ENCODE peak calls at places on chromosomes 1 and 21, in four cellular contexts. One of them, this sample, is unnamed. For H3K4me1, the result is how much of the 10 kb centered on the place peaks cover.

GRCh38 chr1:205270764-205271163 is 43.0 kb downstream of the TMCC2 start:
- DNase-seq in psoas muscle: no peak
- DNase-seq in neural progenitor cell: no peak
- DNase-seq in cardiac muscle cell: no peak
- DNase-seq in this sample: no peak

GRCh38 chr1:233005703-233006102 is 55.3 kb downstream of the NTPCR start:
- DNase-seq in psoas muscle: no peak
- DNase-seq in neural progenitor cell: no peak
- DNase-seq in cardiac muscle cell: peak
- DNase-seq in this sample: no peak

GRCh38 chr21:28294046-28294445 is 698.6 kb downstream of the LTN1 start:
- DNase-seq in cardiac muscle cell: peak
- DNase-seq in psoas muscle: no peak
- DNase-seq in neural progenitor cell: no peak
- DNase-seq in this sample: no peak

GRCh38 chr1:221632072-221632471 is 109.8 kb downstream of the DUSP10 start:
- DNase-seq in psoas muscle: no peak
- DNase-seq in cardiac muscle cell: no peak
- DNase-seq in neural progenitor cell: no peak
- DNase-seq in this sample: no peak

GRCh38 chr1:111272081-111272480 is 18.6 kb upstream of the CHIA start:
- DNase-seq in cardiac muscle cell: no peak
- DNase-seq in psoas muscle: no peak
- DNase-seq in neural progenitor cell: peak
- DNase-seq in this sample: no peak

GRCh38 chr1:235013512-235013911 is 115.1 kb downstream of the TOMM20 start:
- DNase-seq in neural progenitor cell: no peak
- DNase-seq in psoas muscle: no peak
- DNase-seq in cardiac muscle cell: no peak
- DNase-seq in this sample: peak

GRCh38 chr1:205351984-205352713 is 4.6 kb downstream of the KLHDC8A start:
- DNase-seq in psoas muscle: no peak
- DNase-seq in neural progenitor cell: peak
- DNase-seq in cardiac muscle cell: peak
- DNase-seq in this sample: no peak

GRCh38 chr1:16215882-16216753 is 3.7 kb upstream of the ARHGEF19 start:
- DNase-seq in cardiac muscle cell: peak
- DNase-seq in neural progenitor cell: peak
- DNase-seq in psoas muscle: peak
- DNase-seq in this sample: peak

GRCh38 chr1:40653851-40654537 is 11.5 kb downstream of the RIMS3 start:
- DNase-seq in cardiac muscle cell: peak
- DNase-seq in neural progenitor cell: peak
- DNase-seq in psoas muscle: no peak
- DNase-seq in this sample: no peak

GRCh38 chr1:202343652-202344349 is 2.1 kb upstream of the UBE2T start:
- DNase-seq in psoas muscle: no peak
- DNase-seq in cardiac muscle cell: peak
- DNase-seq in neural progenitor cell: peak
- DNase-seq in this sample: no peak

GRCh38 chr1:185934476-185935189 is 200.4 kb downstream of the HMCN1 start:
- DNase-seq in psoas muscle: no peak
- DNase-seq in cardiac muscle cell: peak
- DNase-seq in neural progenitor cell: no peak
- DNase-seq in this sample: no peak

GRCh38 chr1:226628624-226629155 is 80.1 kb downstream of the STUM start:
- DNase-seq in cardiac muscle cell: no peak
- DNase-seq in neural progenitor cell: no peak
- DNase-seq in psoas muscle: no peak
- DNase-seq in this sample: no peak

GRCh38 chr1:67953301-67953700 is 97.1 kb downstream of the DIRAS3 start:
- DNase-seq in cardiac muscle cell: peak
- DNase-seq in neural progenitor cell: no peak
- DNase-seq in psoas muscle: no peak
- DNase-seq in this sample: no peak

GRCh38 chr21:33976980-33977720 is 61.5 kb upstream of the ATP5PO start:
- DNase-seq in psoas muscle: no peak
- DNase-seq in neural progenitor cell: no peak
- DNase-seq in cardiac muscle cell: no peak
- DNase-seq in this sample: no peak
- H3K27ac ChIP-seq in psoas muscle: peak
- H3K27ac ChIP-seq in neural progenitor cell: no peak
- H3K27ac ChIP-seq in cardiac muscle cell: peak
- H3K27ac ChIP-seq in this sample: no peak

DNA sequence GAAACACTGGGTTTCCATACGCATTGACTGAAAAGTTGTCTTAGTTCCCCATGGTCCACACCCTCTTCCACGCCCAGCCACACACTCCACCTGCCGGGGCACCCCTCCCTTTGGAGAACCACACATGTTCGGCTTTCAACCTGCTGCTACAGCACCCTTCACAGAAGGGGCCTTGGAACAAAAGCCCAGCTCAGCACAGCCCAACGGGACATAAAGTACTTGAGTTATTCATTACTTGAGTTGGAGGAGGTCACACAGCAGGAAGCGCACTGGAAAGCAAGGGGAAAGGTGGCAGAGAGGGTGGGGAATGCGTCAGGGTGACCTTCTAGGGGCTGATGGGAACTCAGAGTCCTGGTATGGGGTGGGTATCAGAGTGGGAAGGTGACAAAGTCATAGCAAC is 3.0 kb upstream of the ATP1B1 start:
- DNase-seq in psoas muscle: no peak
- DNase-seq in cardiac muscle cell: no peak
- DNase-seq in neural progenitor cell: no peak
- DNase-seq in this sample: no peak
- H3K4me1 ChIP-seq in psoas muscle: under half
- H3K4me1 ChIP-seq in cardiac muscle cell: under half
- H3K4me1 ChIP-seq in neural progenitor cell: under half
- H3K4me1 ChIP-seq in this sample: under half

DNA sequence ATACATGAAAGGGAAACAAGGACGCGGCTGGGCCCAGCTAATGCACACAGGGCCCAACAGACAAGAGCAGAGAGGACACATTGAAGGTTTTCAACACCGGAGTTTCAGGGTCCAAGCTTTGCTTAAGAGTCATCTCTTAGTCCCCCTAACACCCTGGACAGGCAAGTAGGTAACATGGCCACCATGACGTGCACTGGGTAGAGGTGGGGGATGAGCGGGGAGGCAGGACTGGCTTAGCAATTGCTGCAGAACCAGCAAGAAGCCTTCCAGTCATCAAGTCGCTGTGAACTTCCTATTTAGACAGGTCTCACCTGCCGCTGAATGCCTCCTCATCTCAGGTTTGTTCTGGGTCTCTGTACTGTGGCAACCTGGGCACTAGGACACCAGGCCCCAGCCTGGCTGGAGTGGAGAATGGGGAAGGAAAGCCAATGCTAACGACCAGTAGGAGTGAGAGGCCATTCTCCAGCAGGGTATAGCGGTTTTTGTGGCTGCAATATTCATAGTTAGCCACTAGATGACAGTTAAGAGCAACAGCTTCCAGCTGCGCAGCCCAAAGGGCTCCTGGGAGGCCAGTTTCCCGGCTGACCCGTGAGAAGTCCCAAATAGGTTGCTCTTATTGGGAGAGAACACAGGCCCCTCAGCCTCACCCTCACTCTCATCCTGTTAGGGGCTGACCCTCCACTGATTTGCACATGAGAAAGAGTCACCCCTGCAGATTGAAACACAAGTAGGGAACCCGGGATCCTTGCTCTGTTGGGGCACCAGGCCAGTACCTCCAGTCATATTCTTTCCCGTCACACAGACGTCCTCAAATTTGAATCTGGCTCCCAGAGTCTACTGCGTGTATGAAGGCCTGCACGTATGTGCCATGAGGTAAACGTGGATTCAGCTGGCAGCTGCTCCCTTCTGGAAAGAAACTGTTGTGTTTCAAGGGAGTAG is 6.0 kb upstream of the PIGC start:
- DNase-seq in cardiac muscle cell: peak
- DNase-seq in neural progenitor cell: peak
- DNase-seq in psoas muscle: peak
- DNase-seq in this sample: peak
- H3K27ac ChIP-seq in cardiac muscle cell: peak
- H3K27ac ChIP-seq in neural progenitor cell: no peak
- H3K27ac ChIP-seq in psoas muscle: no peak
- H3K27ac ChIP-seq in this sample: peak

GRCh38 chr1:113434081-113434873 is 44.0 kb downstream of the MAGI3 start:
- DNase-seq in psoas muscle: no peak
- DNase-seq in cardiac muscle cell: no peak
- DNase-seq in neural progenitor cell: no peak
- DNase-seq in this sample: no peak
- H3K4me1 ChIP-seq in psoas muscle: under half
- H3K4me1 ChIP-seq in cardiac muscle cell: under half
- H3K4me1 ChIP-seq in neural progenitor cell: under half
- H3K4me1 ChIP-seq in this sample: under half

GRCh38 chr21:33259428-33259827 is 6.7 kb upstream of the IL10RB start:
- DNase-seq in psoas muscle: no peak
- DNase-seq in cardiac muscle cell: no peak
- DNase-seq in neural progenitor cell: no peak
- DNase-seq in this sample: no peak
- H3K27ac ChIP-seq in psoas muscle: no peak
- H3K27ac ChIP-seq in cardiac muscle cell: no peak
- H3K27ac ChIP-seq in neural progenitor cell: no peak
- H3K27ac ChIP-seq in this sample: no peak

DNA sequence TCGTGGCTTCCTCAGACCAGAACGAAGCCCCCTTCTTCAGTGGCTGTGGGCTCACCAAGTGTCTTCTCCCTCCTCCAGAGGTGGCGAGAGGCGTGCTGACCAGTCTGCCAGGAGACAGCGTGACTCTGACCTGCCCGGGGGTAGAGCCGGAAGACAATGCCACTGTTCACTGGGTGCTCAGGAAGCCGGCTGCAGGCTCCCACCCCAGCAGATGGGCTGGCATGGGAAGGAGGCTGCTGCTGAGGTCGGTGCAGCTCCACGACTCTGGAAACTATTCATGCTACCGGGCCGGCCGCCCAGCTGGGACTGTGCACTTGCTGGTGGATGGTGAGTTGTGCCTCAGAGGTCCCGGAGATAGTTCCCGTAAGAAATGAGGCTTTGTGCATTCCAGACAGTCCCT is 24.0 kb downstream of the IL6R start:
- DNase-seq in cardiac muscle cell: no peak
- DNase-seq in neural progenitor cell: no peak
- DNase-seq in psoas muscle: no peak
- DNase-seq in this sample: no peak
- H3K4me1 ChIP-seq in cardiac muscle cell: under half
- H3K4me1 ChIP-seq in neural progenitor cell: under half
- H3K4me1 ChIP-seq in psoas muscle: half or more
- H3K4me1 ChIP-seq in this sample: half or more

DNA sequence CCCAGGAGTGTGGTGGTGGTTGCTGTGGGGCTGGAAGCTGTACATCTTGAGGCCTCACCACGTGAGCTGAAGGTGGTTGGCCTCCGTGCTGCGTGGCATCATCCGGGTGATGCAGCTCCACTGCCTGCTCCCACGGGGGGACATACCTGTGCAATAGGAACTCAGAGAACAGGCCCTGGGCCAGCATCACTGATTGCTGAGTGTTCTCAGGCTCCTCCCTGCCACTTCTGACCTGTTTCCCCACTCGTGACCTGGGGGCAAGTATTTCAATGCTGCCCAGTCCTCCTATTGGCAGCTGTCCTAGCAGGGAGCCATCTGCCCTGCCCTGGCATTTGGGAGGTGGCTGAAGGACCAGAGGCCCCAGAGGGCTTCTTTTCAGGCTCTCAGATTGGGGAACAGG is 26.1 kb downstream of the PTPRF start:
- DNase-seq in psoas muscle: no peak
- DNase-seq in neural progenitor cell: no peak
- DNase-seq in cardiac muscle cell: no peak
- DNase-seq in this sample: no peak
- H3K27ac ChIP-seq in psoas muscle: no peak
- H3K27ac ChIP-seq in neural progenitor cell: no peak
- H3K27ac ChIP-seq in cardiac muscle cell: no peak
- H3K27ac ChIP-seq in this sample: no peak

This sample was measured in heart right ventricle.